ENCODE peak calls at places on chromosomes 13 and 19, in five cellular contexts. T is hepatic stellate cell, N is ecto neural progenitor cell, C is foreskin keratinocyte, I is DMS153. B is an unnamed sample.

GRCh38 chr19:12789098-12789903 is 2.0 kb upstream of the JUNB start:
- DNase-seq in I (no peak), N (no peak), C (peak; percentile 70), T (peak; percentile 29), B (no peak)

GRCh38 chr19:52648336-52648990 is 10.3 kb upstream of the ZNF83 start:
- DNase-seq in I (no peak), C (peak; percentile 82), T (no peak), N (no peak), B (no peak)

GRCh38 chr13:25170554-25171107 is 1.5 kb downstream of the AMER2 start:
- DNase-seq in C (no peak), T (no peak), N (peak; percentile 70), I (no peak), B (no peak)

GRCh38 chr19:42601811-42602443 is 7.2 kb upstream of the CEACAM8 start:
- DNase-seq in N (no peak), C (peak; percentile 15), I (no peak), T (peak; percentile 47), B (no peak)

GRCh38 chr13:49472186-49472585 is 23.6 kb upstream of the PHF11 start:
- DNase-seq in I (no peak), T (no peak), N (no peak), C (peak; percentile 5), B (no peak)

GRCh38 chr13:51733656-51734334 is 70.2 kb downstream of the DHRS12 start:
- DNase-seq in N (no peak), C (peak; percentile 39), I (peak; percentile 3), T (no peak), B (no peak)

GRCh38 chr19:11496391-11497163 is 9.1 kb downstream of the ZNF653 start:
- DNase-seq in C (peak; percentile 66), N (peak; percentile 82), I (peak; percentile 1), T (peak; percentile 86), B (peak; percentile 10)

GRCh38 chr19:34173145-34173956 is 1.0 kb downstream of the LSM14A start:
- DNase-seq in T (peak; percentile 36), N (peak; percentile 81), C (peak; percentile 68), I (no peak), B (no peak)

GRCh38 chr13:113275387-113275786 is 21.7 kb upstream of the LAMP1 start:
- DNase-seq in T (peak; percentile 54), C (peak; percentile 69), I (no peak), N (peak; percentile 58), B (no peak)

GRCh38 chr19:1566392-1567115 is 1.6 kb downstream of the MEX3D start:
- DNase-seq in N (peak; percentile 90), I (no peak), T (peak; percentile 92), C (peak; percentile 73), B (peak; percentile 91)

GRCh38 chr19:49877020-49877878 is at the start of the genes AKT1S1 and TBC1D17:
- DNase-seq in C (peak; percentile 100), I (peak; percentile 100), T (peak; percentile 100), N (peak; percentile 98), B (peak; percentile 92)

GRCh38 chr19:17073869-17074627 is 1.2 kb downstream of the HAUS8 start:
- DNase-seq in N (no peak), C (no peak), T (peak; percentile 34), I (no peak), B (no peak)

GRCh38 chr13:40152145-40152544 is 496.7 kb downstream of the COG6 start:
- DNase-seq in C (peak; percentile 77), I (no peak), N (no peak), T (peak; percentile 31), B (no peak)

GRCh38 chr13:35512271-35512920 is 35.9 kb upstream of the MAB21L1 start:
- DNase-seq in I (no peak), C (peak; percentile 84), T (peak; percentile 29), N (no peak), B (no peak)

GRCh38 chr19:19366691-19367396 is 38.6 kb upstream of the GATAD2A start:
- DNase-seq in T (peak; percentile 67), N (peak; percentile 85), C (peak; percentile 55), I (peak; percentile 80), B (no peak)

GRCh38 chr19:46737761-46738171 is 8.1 kb upstream of the FKRP start:
- DNase-seq in T (no peak), C (no peak), N (no peak), I (no peak), B (peak; percentile 13)

B was measured in nucleus accumbens.